ENCODE peak calls at places on chromosome 2, in four cellular contexts. G is effector memory CD4-positive, alpha-beta T cell; O is psoas muscle; K is aorta. S is an unnamed sample. For H3K4me1, the result is how much of the 10 kb centered on the place peaks cover.

GRCh38 chr2:120436460-120436739 is 90.5 kb downstream of the INHBB start:
- DNase-seq in G (no peak), O (peak), K (no peak), S (no peak)

GRCh38 chr2:72325592-72326422 is 178.1 kb upstream of the CYP26B1 start:
- DNase-seq in O (no peak), G (no peak), K (no peak), S (no peak)

GRCh38 chr2:157897106-157897971 is 21.2 kb upstream of the ACVR1 start:
- DNase-seq in K (no peak), G (no peak), O (no peak), S (no peak)

GRCh38 chr2:117980381-117980780 is 33.5 kb downstream of the CCDC93 start:
- DNase-seq in G (no peak), O (no peak), K (no peak), S (no peak)

GRCh38 chr2:69798909-69799526 is 30.4 kb upstream of the GMCL1 start:
- DNase-seq in K (no peak), G (no peak), O (no peak), S (no peak)

GRCh38 chr2:98404556-98405250 is 40.0 kb upstream of the INPP4A start:
- DNase-seq in K (no peak), O (no peak), G (no peak), S (no peak)

GRCh38 chr2:202194418-202194817 is 44.0 kb downstream of the SUMO1 start:
- DNase-seq in O (no peak), G (no peak), K (no peak), S (no peak)

GRCh38 chr2:2326053-2326452 is 5.0 kb downstream of the MYT1L start:
- DNase-seq in G (no peak), O (no peak), K (no peak), S (no peak)

GRCh38 chr2:233242231-233242917 is 9.1 kb upstream of the ATG16L1 start:
- DNase-seq in O (no peak), G (no peak), K (no peak), S (no peak)

GRCh38 chr2:3785220-3785889 is 82.0 kb downstream of the DCDC2C start:
- DNase-seq in K (no peak), O (no peak), G (no peak), S (no peak)

GRCh38 chr2:138777996-138778395 is 2.2 kb downstream of the NXPH2 start:
- DNase-seq in K (no peak), O (no peak), G (no peak), S (no peak)

DNA sequence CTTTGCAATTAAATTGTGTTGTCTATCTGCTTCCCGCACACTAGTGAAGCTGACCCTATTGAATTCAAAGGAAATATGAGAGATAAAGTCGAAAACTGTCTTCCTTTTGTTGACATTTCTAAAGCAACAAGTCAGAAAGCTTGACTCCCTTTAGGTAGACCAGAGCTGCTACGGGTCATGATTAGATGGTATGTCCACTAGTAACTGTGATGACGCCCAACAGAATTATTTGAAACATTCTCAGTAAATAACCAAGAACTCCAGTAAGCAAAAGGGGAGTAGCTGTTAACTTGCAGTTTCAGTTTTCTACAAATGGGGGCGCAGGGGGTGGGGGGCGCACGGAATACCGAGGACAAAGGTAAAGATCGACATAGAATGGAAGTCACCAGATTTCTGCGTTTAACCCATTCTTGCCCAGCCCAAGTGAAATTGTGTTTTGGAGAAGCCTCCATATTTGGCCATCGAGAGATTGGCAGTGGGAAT is 56.4 kb downstream of the CRIM1 start:
- DNase-seq in G (no peak), O (no peak), K (no peak), S (no peak)
- H3K4me1 ChIP-seq in G (under half), O (half or more), K (under half), S (under half)

DNA sequence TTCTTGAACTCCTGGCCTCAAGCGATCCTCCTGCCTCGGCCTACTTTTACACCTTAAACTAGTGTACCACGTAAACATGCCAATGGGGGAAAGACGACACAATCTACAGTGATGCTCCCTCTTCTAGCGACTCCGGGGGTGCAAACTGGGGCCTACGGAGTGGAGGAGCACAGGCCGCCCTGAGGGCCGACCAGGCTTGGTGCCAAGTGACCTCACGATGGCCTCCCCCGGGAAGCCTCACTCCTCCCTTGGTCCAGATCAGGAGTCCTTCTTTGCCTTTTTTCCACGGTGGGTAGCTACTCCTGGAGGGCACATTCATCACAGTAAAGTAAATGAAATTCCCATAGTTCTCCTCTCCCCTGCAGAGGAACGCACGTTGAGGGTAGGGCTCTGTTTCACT is 73.5 kb downstream of the HNRNPLL start:
- DNase-seq in G (no peak), K (no peak), O (no peak), S (no peak)
- H3K27ac ChIP-seq in G (no peak), K (no peak), O (no peak), S (no peak)

DNA sequence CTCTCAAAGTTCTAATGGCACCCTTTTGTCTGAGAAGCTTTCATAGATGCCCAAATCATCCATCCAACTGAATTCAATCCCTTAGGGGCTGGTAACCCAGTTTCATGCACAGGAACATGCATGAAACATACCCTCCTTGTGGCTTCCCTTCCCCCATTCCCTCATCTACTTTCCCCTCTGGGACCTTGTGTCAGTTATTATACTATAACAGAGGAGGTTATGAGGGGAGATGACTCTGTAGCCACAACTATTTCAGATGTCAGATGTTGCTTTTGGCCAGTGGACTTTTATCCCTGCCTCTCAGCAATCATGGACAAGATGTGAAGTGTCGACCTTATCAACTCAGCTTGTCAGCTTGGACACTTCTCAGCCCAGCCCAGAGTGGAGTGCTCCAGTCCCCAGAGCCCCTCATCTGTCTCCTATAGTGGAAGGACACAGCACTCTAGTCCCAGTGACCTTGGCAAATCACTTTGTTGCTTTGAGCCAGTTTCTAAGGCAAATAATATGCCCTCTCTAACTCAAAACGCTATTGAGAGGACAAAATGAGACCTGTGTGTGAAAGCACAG is 8.4 kb downstream of the DHRS9 start:
- DNase-seq in O (no peak), K (no peak), G (no peak), S (no peak)
- H3K4me1 ChIP-seq in O (under half), K (under half), G (under half), S (under half)

DNA sequence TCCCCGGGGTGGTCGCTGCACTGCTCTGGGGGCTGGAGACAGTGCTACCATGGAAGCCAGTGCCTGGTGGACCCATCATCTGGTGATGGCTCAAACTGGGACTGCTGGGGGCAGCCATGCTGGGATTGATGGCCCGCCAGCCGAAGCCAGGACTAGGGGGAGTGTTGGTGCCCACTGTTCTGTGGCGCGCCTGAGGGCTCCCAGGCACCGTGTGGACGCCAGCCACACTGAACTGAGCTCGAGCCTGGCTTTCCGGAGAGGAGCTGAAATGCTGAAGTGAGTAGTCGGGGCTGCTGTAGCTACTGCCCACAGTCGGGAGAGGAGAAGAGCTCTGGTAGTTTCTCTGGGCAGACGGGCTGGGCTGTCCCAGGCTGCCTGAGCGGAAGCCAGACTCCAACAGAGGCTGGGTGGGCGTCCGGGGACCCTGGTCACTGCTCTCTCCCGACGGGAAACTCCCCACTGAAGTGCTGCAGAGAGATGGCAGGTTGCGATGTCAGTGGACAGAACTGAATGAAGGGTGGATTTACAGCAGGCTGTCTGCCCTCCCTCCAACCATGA is 184.4 kb downstream of the TNS1 start:
- DNase-seq in O (no peak), K (no peak), G (no peak), S (no peak)
- H3K27ac ChIP-seq in O (peak), K (no peak), G (no peak), S (no peak)

GRCh38 chr2:159032580-159032979 is 64.1 kb downstream of the TANC1 start:
- DNase-seq in K (no peak), O (no peak), G (no peak), S (no peak)
- H3K4me1 ChIP-seq in K (under half), O (under half), G (under half), S (under half)

DNA sequence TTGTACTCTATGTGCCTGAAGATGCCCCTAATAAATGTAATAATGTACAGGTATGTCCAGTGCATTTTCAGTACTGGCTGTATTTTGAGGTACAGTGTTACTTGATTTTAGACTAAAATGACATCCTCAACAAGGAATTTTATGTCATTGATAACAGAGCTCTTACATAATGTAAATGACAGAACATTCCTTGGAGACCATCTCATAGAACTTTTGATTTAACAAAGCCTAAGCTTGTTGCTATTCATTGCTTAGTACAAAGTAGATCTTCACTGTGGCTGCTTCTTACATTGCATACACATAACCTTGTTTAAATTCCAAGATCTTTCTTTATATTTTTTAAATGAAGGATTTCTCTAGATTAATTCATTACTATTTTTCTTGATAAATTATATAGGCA is 24.1 kb downstream of the DYNC1I2 start:
- DNase-seq in O (no peak), G (no peak), K (no peak), S (no peak)
- H3K27ac ChIP-seq in O (no peak), G (no peak), K (no peak), S (peak)

S was measured in RWPE2.